ENCODE peak calls at places on chromosome 13, in ten cellular contexts. G is stimulated activated CD8-positive, alpha-beta memory T cell treated with anti-CD3 and anti-CD28 coated beads, Interleukin-4, amount 100 ng/mL, for 48 hours; W is M059J; X is stimulated activated CD4-positive, alpha-beta T cell treated with anti-CD3 and anti-CD28 coated beads, Interleukin-2, amount 100 ng/mL, for 48 hours; Q is SK-N-DZ; N is HEK293T; B is BJ; P is NCI-H510A treated with DMSO at 0.1 percent for 48 hours; I is activated T-cell treated with anti-CD3 and anti-CD28 coated beads for 1 hour; M is DMS153. O is an unnamed sample.

GRCh38 chr13:111595276-111595675 is 274.8 kb downstream of the TEX29 start:
- DNase-seq in G (no peak), W (no peak), X (no peak), Q (no peak), N (no peak), B (no peak), P (no peak), I (no peak), M (no peak), O (no peak)

GRCh38 chr13:110869805-110870706 is 44.8 kb downstream of the ANKRD10 start:
- DNase-seq in G (peak), W (peak), X (no peak), Q (peak), N (peak), B (peak), P (no peak), I (no peak), M (peak), O (peak)

GRCh38 chr13:73849292-73849691 is 284.9 kb downstream of the KLF12 start:
- DNase-seq in G (no peak), W (peak), X (no peak), Q (peak), N (peak), B (no peak), P (no peak), I (no peak), M (no peak), O (no peak)

GRCh38 chr13:113273856-113274590 is 23.0 kb upstream of the LAMP1 start:
- DNase-seq in G (no peak), W (peak), X (no peak), Q (no peak), N (no peak), B (peak), P (no peak), I (no peak), M (no peak), O (peak)

GRCh38 chr13:78881746-78882145 is 222.8 kb upstream of the OBI1 start:
- DNase-seq in G (no peak), W (no peak), X (no peak), Q (peak), N (peak), B (no peak), P (peak), I (no peak), M (peak), O (no peak)

GRCh38 chr13:111115051-111115840 is at the start of gene ARHGEF7:
- DNase-seq in G (no peak), W (no peak), X (no peak), Q (no peak), N (peak), B (no peak), P (no peak), I (no peak), M (no peak), O (no peak)

GRCh38 chr13:66992183-66992582 is 238.0 kb downstream of the PCDH9 start:
- DNase-seq in G (no peak), W (no peak), X (no peak), Q (no peak), N (peak), B (no peak), P (no peak), I (no peak), M (no peak), O (peak)

GRCh38 chr13:99606322-99607089 is 105.2 kb downstream of the TM9SF2 start:
- DNase-seq in G (peak), W (peak), X (peak), Q (peak), N (peak), B (no peak), P (peak), I (peak), M (peak), O (peak)

GRCh38 chr13:28220166-28220565 is 81.8 kb downstream of the PAN3 start:
- DNase-seq in G (no peak), W (peak), X (no peak), Q (no peak), N (no peak), B (no peak), P (no peak), I (no peak), M (no peak), O (peak)

GRCh38 chr13:84481958-84482357 is 599.7 kb upstream of the SLITRK1 start:
- DNase-seq in G (no peak), W (peak), X (no peak), Q (no peak), N (no peak), B (peak), P (no peak), I (no peak), M (no peak), O (peak)

GRCh38 chr13:43546260-43546659 is 240.5 kb downstream of the ENOX1 start:
- DNase-seq in G (no peak), W (no peak), X (no peak), Q (peak), N (no peak), B (no peak), P (no peak), I (no peak), M (no peak), O (no peak)

GRCh38 chr13:60759499-60759898 is 362.5 kb downstream of the TDRD3 start:
- DNase-seq in G (no peak), W (peak), X (no peak), Q (no peak), N (no peak), B (no peak), P (no peak), I (no peak), M (no peak), O (no peak)

GRCh38 chr13:49084961-49085360 is 109.2 kb downstream of the FNDC3A start:
- DNase-seq in G (no peak), W (no peak), X (no peak), Q (no peak), N (no peak), B (no peak), P (no peak), I (no peak), M (no peak), O (peak)

GRCh38 chr13:29702912-29703351 is 107.4 kb upstream of the SLC7A1 start:
- DNase-seq in G (no peak), W (peak), X (no peak), Q (no peak), N (no peak), B (peak), P (no peak), I (no peak), M (no peak), O (peak)

GRCh38 chr13:97226013-97226412 is 3.9 kb downstream of the MBNL2 start:
- DNase-seq in G (no peak), W (no peak), X (no peak), Q (no peak), N (no peak), B (no peak), P (peak), I (no peak), M (peak), O (peak)

GRCh38 chr13:40315416-40316064 is 350.9 kb downstream of the FOXO1 start:
- DNase-seq in G (peak), W (peak), X (peak), Q (peak), N (no peak), B (no peak), P (no peak), I (peak), M (no peak), O (peak)

GRCh38 chr13:36815069-36815468 is 4.0 kb upstream of the RFXAP start:
- DNase-seq in G (no peak), W (peak), X (no peak), Q (no peak), N (peak), B (no peak), P (peak), I (no peak), M (no peak), O (no peak)

GRCh38 chr13:95530178-95530577 is 22.3 kb upstream of the CLDN10 start:
- DNase-seq in G (no peak), W (peak), X (no peak), Q (no peak), N (no peak), B (no peak), P (peak), I (no peak), M (peak), O (peak)

GRCh38 chr13:113018676-113019465 is 49.9 kb downstream of the MCF2L start:
- DNase-seq in G (no peak), W (no peak), X (no peak), Q (no peak), N (no peak), B (no peak), P (no peak), I (no peak), M (no peak), O (no peak)

GRCh38 chr13:113837554-113838355 is 26.1 kb downstream of the GAS6 start:
- DNase-seq in G (no peak), W (peak), X (no peak), Q (peak), N (peak), B (peak), P (peak), I (no peak), M (peak), O (peak)

GRCh38 chr13:31697290-31697689 is 42.0 kb upstream of the RXFP2 start:
- DNase-seq in G (no peak), W (peak), X (no peak), Q (no peak), N (no peak), B (no peak), P (no peak), I (no peak), M (no peak), O (peak)

GRCh38 chr13:82867284-82867683 is 1015.0 kb downstream of the SLITRK1 start:
- DNase-seq in G (no peak), W (no peak), X (no peak), Q (no peak), N (no peak), B (no peak), P (no peak), I (no peak), M (no peak), O (no peak)

GRCh38 chr13:50941146-50941545 is 31.6 kb downstream of the RNASEH2B start:
- DNase-seq in G (no peak), W (no peak), X (no peak), Q (no peak), N (no peak), B (no peak), P (no peak), I (no peak), M (no peak), O (no peak)

GRCh38 chr13:48542581-48543341 is 9.9 kb upstream of the RCBTB2 start:
- DNase-seq in G (no peak), W (no peak), X (no peak), Q (peak), N (no peak), B (no peak), P (no peak), I (no peak), M (peak), O (no peak)

GRCh38 chr13:40657961-40658360 is 8.5 kb downstream of the FOXO1 start:
- DNase-seq in G (no peak), W (no peak), X (no peak), Q (no peak), N (no peak), B (no peak), P (no peak), I (no peak), M (no peak), O (no peak)

GRCh38 chr13:36872621-36873020 is 47.4 kb downstream of the SMAD9 start:
- DNase-seq in G (no peak), W (no peak), X (no peak), Q (no peak), N (no peak), B (no peak), P (no peak), I (no peak), M (no peak), O (no peak)

GRCh38 chr13:38582133-38582532 is 104.7 kb upstream of the FREM2 start:
- DNase-seq in G (no peak), W (peak), X (no peak), Q (peak), N (peak), B (peak), P (peak), I (no peak), M (peak), O (peak)

GRCh38 chr13:27449081-27449603 is 1.2 kb downstream of the MTIF3 start:
- DNase-seq in G (no peak), W (no peak), X (no peak), Q (no peak), N (no peak), B (no peak), P (no peak), I (no peak), M (no peak), O (peak)

GRCh38 chr13:51643882-51644281 is 59.6 kb downstream of the WDFY2 start:
- DNase-seq in G (no peak), W (peak), X (no peak), Q (no peak), N (peak), B (peak), P (no peak), I (no peak), M (no peak), O (peak)

GRCh38 chr13:42370229-42370628 is 98.3 kb downstream of the AKAP11 start:
- DNase-seq in G (no peak), W (no peak), X (no peak), Q (no peak), N (no peak), B (no peak), P (no peak), I (no peak), M (no peak), O (no peak)

GRCh38 chr13:29886446-29886845 is 36.0 kb upstream of the UBL3 start:
- DNase-seq in G (peak), W (no peak), X (peak), Q (no peak), N (no peak), B (no peak), P (no peak), I (no peak), M (no peak), O (no peak)

GRCh38 chr13:85771856-85772255 is 27.4 kb downstream of the SLITRK6 start:
- DNase-seq in G (no peak), W (no peak), X (no peak), Q (no peak), N (no peak), B (no peak), P (no peak), I (no peak), M (no peak), O (peak)

GRCh38 chr13:107669356-107669755 is 546.0 kb downstream of the LIG4 start:
- DNase-seq in G (no peak), W (peak), X (no peak), Q (no peak), N (no peak), B (peak), P (no peak), I (no peak), M (peak), O (peak)

GRCh38 chr13:79485014-79485441 is 4.1 kb downstream of the NDFIP2 start:
- DNase-seq in G (no peak), W (peak), X (no peak), Q (no peak), N (no peak), B (peak), P (no peak), I (no peak), M (no peak), O (peak)

GRCh38 chr13:25463496-25463895 is 91.7 kb downstream of the ATP8A2 start:
- DNase-seq in G (no peak), W (peak), X (no peak), Q (no peak), N (no peak), B (no peak), P (no peak), I (no peak), M (no peak), O (peak)

GRCh38 chr13:48819889-48820288 is 155.8 kb upstream of the FNDC3A start:
- DNase-seq in G (no peak), W (no peak), X (no peak), Q (no peak), N (no peak), B (no peak), P (no peak), I (no peak), M (peak), O (peak)

O was measured in mammary epithelial cell.